ENCODE peak calls at places on chromosomes 6 and 20, in five cellular contexts. J, I, G, N and T are unnamed samples.
A peak's percentile ranks its signal among the peaks of the same experiment; 100 is the strongest.

GRCh38 chr6:70474751-70475150 is 61.4 kb downstream of the FAM135A start:
- DNase-seq in I (no peak), N (peak; percentile 55), J (no peak), G (no peak), T (peak; percentile 89)

GRCh38 chr6:160477901-160478300 is 129.7 kb downstream of the SLC22A3 start:
- DNase-seq in I (no peak), J (no peak), N (no peak), G (no peak), T (peak; percentile 7)

GRCh38 chr20:12748359-12748994 is 260.3 kb upstream of the SPTLC3 start:
- DNase-seq in N (no peak), I (no peak), J (no peak), G (no peak), T (no peak)

GRCh38 chr6:89260310-89260709 is 43.2 kb upstream of the GABRR1 start:
- DNase-seq in G (no peak), J (no peak), N (no peak), I (no peak), T (no peak)

GRCh38 chr20:23455641-23456040 is 3.0 kb upstream of the CST11 start:
- DNase-seq in N (no peak), G (no peak), J (no peak), I (no peak), T (no peak)

GRCh38 chr6:170553686-170554085 is 483 bp upstream of the TBP start:
- DNase-seq in J (no peak), N (no peak), I (no peak), G (no peak), T (no peak)

GRCh38 chr20:1389703-1390385 is 3.0 kb downstream of the FKBP1A start:
- DNase-seq in J (peak; percentile 70), I (no peak), G (no peak), N (no peak), T (peak; percentile 29)

GRCh38 chr6:7156666-7157278 is 49.0 kb downstream of the RREB1 start:
- DNase-seq in G (no peak), J (no peak), I (no peak), N (peak; percentile 62), T (peak; percentile 62)

GRCh38 chr6:73624896-73625295 is 28.9 kb downstream of the SLC17A5 start:
- DNase-seq in I (no peak), N (no peak), J (no peak), G (no peak), T (no peak)

GRCh38 chr20:53748821-53749402 is 155.3 kb upstream of the ZNF217 start:
- DNase-seq in G (no peak), J (no peak), I (no peak), N (peak; percentile 77), T (peak; percentile 68)

GRCh38 chr20:3121271-3121911 is 36.9 kb upstream of the AVP start:
- DNase-seq in N (no peak), J (no peak), G (no peak), I (no peak), T (no peak)

GRCh38 chr6:7126759-7127158 is 19.0 kb downstream of the RREB1 start:
- DNase-seq in N (no peak), J (no peak), I (no peak), G (no peak), T (no peak)

GRCh38 chr20:503048-503737 is 40.4 kb downstream of the CSNK2A1 start:
- DNase-seq in N (no peak), I (no peak), J (no peak), G (no peak), T (no peak)